ENCODE peak calls at places on chromosomes 11 and 22, in eight cellular contexts. One of them, this sample, is unnamed.

GRCh38 chr11:113647856-113648255 is 58.3 kb downstream of the TMPRSS5 start:
- DNase-seq in HFF-Myc: no peak
- DNase-seq in T-helper 9 cell: no peak
- DNase-seq in SK-N-DZ: no peak
- DNase-seq in activated CD4-positive, alpha-beta T cell treated with anti-CD3 and anti-CD28 coated beads for 48 hours: no peak
- DNase-seq in B cell: no peak
- DNase-seq in C1 segment of cervical spinal cord: no peak
- DNase-seq in ureter: no peak
- DNase-seq in this sample: no peak

GRCh38 chr11:47461876-47462275 is 12.9 kb upstream of the RAPSN start:
- DNase-seq in ureter: no peak
- DNase-seq in HFF-Myc: no peak
- DNase-seq in B cell: no peak
- DNase-seq in C1 segment of cervical spinal cord: no peak
- DNase-seq in T-helper 9 cell: no peak
- DNase-seq in SK-N-DZ: no peak
- DNase-seq in activated CD4-positive, alpha-beta T cell treated with anti-CD3 and anti-CD28 coated beads for 48 hours: no peak
- DNase-seq in this sample: no peak

GRCh38 chr11:130436171-130436570 is 7.8 kb upstream of the ADAMTS8 start:
- DNase-seq in T-helper 9 cell: no peak
- DNase-seq in C1 segment of cervical spinal cord: no peak
- DNase-seq in SK-N-DZ: no peak
- DNase-seq in HFF-Myc: no peak
- DNase-seq in ureter: no peak
- DNase-seq in activated CD4-positive, alpha-beta T cell treated with anti-CD3 and anti-CD28 coated beads for 48 hours: no peak
- DNase-seq in B cell: no peak
- DNase-seq in this sample: no peak

GRCh38 chr11:110134120-110134519 is 40.9 kb downstream of the ZC3H12C start:
- DNase-seq in HFF-Myc: no peak
- DNase-seq in B cell: no peak
- DNase-seq in ureter: no peak
- DNase-seq in activated CD4-positive, alpha-beta T cell treated with anti-CD3 and anti-CD28 coated beads for 48 hours: no peak
- DNase-seq in T-helper 9 cell: no peak
- DNase-seq in C1 segment of cervical spinal cord: no peak
- DNase-seq in SK-N-DZ: no peak
- DNase-seq in this sample: no peak

GRCh38 chr11:120521176-120521575 is 9.6 kb downstream of the GRIK4 start:
- DNase-seq in HFF-Myc: no peak
- DNase-seq in activated CD4-positive, alpha-beta T cell treated with anti-CD3 and anti-CD28 coated beads for 48 hours: no peak
- DNase-seq in ureter: no peak
- DNase-seq in SK-N-DZ: no peak
- DNase-seq in B cell: no peak
- DNase-seq in T-helper 9 cell: no peak
- DNase-seq in C1 segment of cervical spinal cord: no peak
- DNase-seq in this sample: no peak

GRCh38 chr22:44454113-44454769 is 43.8 kb downstream of the RTL6 start:
- DNase-seq in activated CD4-positive, alpha-beta T cell treated with anti-CD3 and anti-CD28 coated beads for 48 hours: no peak
- DNase-seq in C1 segment of cervical spinal cord: no peak
- DNase-seq in ureter: peak
- DNase-seq in HFF-Myc: no peak
- DNase-seq in SK-N-DZ: no peak
- DNase-seq in B cell: no peak
- DNase-seq in T-helper 9 cell: no peak
- DNase-seq in this sample: no peak

GRCh38 chr11:434496-434895 is 7.3 kb downstream of the ANO9 start:
- DNase-seq in HFF-Myc: no peak
- DNase-seq in ureter: no peak
- DNase-seq in B cell: no peak
- DNase-seq in activated CD4-positive, alpha-beta T cell treated with anti-CD3 and anti-CD28 coated beads for 48 hours: no peak
- DNase-seq in T-helper 9 cell: no peak
- DNase-seq in C1 segment of cervical spinal cord: no peak
- DNase-seq in SK-N-DZ: no peak
- DNase-seq in this sample: no peak

GRCh38 chr11:130121430-130121978 is 38.1 kb upstream of the ST14 start:
- DNase-seq in B cell: no peak
- DNase-seq in activated CD4-positive, alpha-beta T cell treated with anti-CD3 and anti-CD28 coated beads for 48 hours: peak
- DNase-seq in HFF-Myc: no peak
- DNase-seq in T-helper 9 cell: no peak
- DNase-seq in SK-N-DZ: no peak
- DNase-seq in ureter: no peak
- DNase-seq in C1 segment of cervical spinal cord: no peak
- DNase-seq in this sample: peak

GRCh38 chr22:42693763-42694683 is 26.6 kb downstream of the A4GALT start:
- DNase-seq in HFF-Myc: no peak
- DNase-seq in T-helper 9 cell: no peak
- DNase-seq in C1 segment of cervical spinal cord: no peak
- DNase-seq in activated CD4-positive, alpha-beta T cell treated with anti-CD3 and anti-CD28 coated beads for 48 hours: no peak
- DNase-seq in SK-N-DZ: no peak
- DNase-seq in ureter: no peak
- DNase-seq in B cell: no peak
- DNase-seq in this sample: no peak

GRCh38 chr11:86632499-86633269 is 39.7 kb downstream of the ME3 start:
- DNase-seq in HFF-Myc: peak
- DNase-seq in C1 segment of cervical spinal cord: no peak
- DNase-seq in T-helper 9 cell: no peak
- DNase-seq in ureter: no peak
- DNase-seq in B cell: no peak
- DNase-seq in activated CD4-positive, alpha-beta T cell treated with anti-CD3 and anti-CD28 coated beads for 48 hours: peak
- DNase-seq in SK-N-DZ: no peak
- DNase-seq in this sample: peak

GRCh38 chr11:113885897-113886296 is 10.5 kb upstream of the USP28 start:
- DNase-seq in C1 segment of cervical spinal cord: no peak
- DNase-seq in SK-N-DZ: no peak
- DNase-seq in ureter: no peak
- DNase-seq in B cell: no peak
- DNase-seq in activated CD4-positive, alpha-beta T cell treated with anti-CD3 and anti-CD28 coated beads for 48 hours: no peak
- DNase-seq in T-helper 9 cell: no peak
- DNase-seq in HFF-Myc: no peak
- DNase-seq in this sample: no peak

GRCh38 chr11:1257366-1257765 is 34.5 kb downstream of the MUC5B start:
- DNase-seq in B cell: no peak
- DNase-seq in HFF-Myc: no peak
- DNase-seq in C1 segment of cervical spinal cord: no peak
- DNase-seq in T-helper 9 cell: no peak
- DNase-seq in SK-N-DZ: no peak
- DNase-seq in ureter: no peak
- DNase-seq in activated CD4-positive, alpha-beta T cell treated with anti-CD3 and anti-CD28 coated beads for 48 hours: no peak
- DNase-seq in this sample: no peak

GRCh38 chr11:132410383-132410782 is 1040.0 kb downstream of the NTM start:
- DNase-seq in ureter: no peak
- DNase-seq in C1 segment of cervical spinal cord: no peak
- DNase-seq in B cell: no peak
- DNase-seq in HFF-Myc: no peak
- DNase-seq in T-helper 9 cell: no peak
- DNase-seq in SK-N-DZ: no peak
- DNase-seq in activated CD4-positive, alpha-beta T cell treated with anti-CD3 and anti-CD28 coated beads for 48 hours: no peak
- DNase-seq in this sample: no peak

GRCh38 chr11:6253196-6253595 is 6.4 kb upstream of the CCKBR start:
- DNase-seq in B cell: no peak
- DNase-seq in C1 segment of cervical spinal cord: no peak
- DNase-seq in activated CD4-positive, alpha-beta T cell treated with anti-CD3 and anti-CD28 coated beads for 48 hours: no peak
- DNase-seq in HFF-Myc: no peak
- DNase-seq in ureter: no peak
- DNase-seq in SK-N-DZ: no peak
- DNase-seq in T-helper 9 cell: no peak
- DNase-seq in this sample: no peak

GRCh38 chr11:107777094-107777493 is 65.2 kb upstream of the SLN start:
- DNase-seq in SK-N-DZ: no peak
- DNase-seq in ureter: no peak
- DNase-seq in activated CD4-positive, alpha-beta T cell treated with anti-CD3 and anti-CD28 coated beads for 48 hours: no peak
- DNase-seq in T-helper 9 cell: no peak
- DNase-seq in B cell: no peak
- DNase-seq in HFF-Myc: no peak
- DNase-seq in C1 segment of cervical spinal cord: no peak
- DNase-seq in this sample: no peak

GRCh38 chr11:16925495-16926065 is 88.6 kb downstream of the PLEKHA7 start:
- DNase-seq in T-helper 9 cell: no peak
- DNase-seq in SK-N-DZ: peak
- DNase-seq in ureter: no peak
- DNase-seq in C1 segment of cervical spinal cord: no peak
- DNase-seq in activated CD4-positive, alpha-beta T cell treated with anti-CD3 and anti-CD28 coated beads for 48 hours: peak
- DNase-seq in B cell: peak
- DNase-seq in HFF-Myc: no peak
- DNase-seq in this sample: no peak

GRCh38 chr22:46443850-46444389 is 93.5 kb downstream of the CELSR1 start:
- DNase-seq in ureter: no peak
- DNase-seq in B cell: no peak
- DNase-seq in T-helper 9 cell: no peak
- DNase-seq in HFF-Myc: no peak
- DNase-seq in SK-N-DZ: no peak
- DNase-seq in C1 segment of cervical spinal cord: no peak
- DNase-seq in activated CD4-positive, alpha-beta T cell treated with anti-CD3 and anti-CD28 coated beads for 48 hours: no peak
- DNase-seq in this sample: no peak

GRCh38 chr22:18987765-18988164 is 51.7 kb upstream of the PRODH start:
- DNase-seq in C1 segment of cervical spinal cord: no peak
- DNase-seq in B cell: no peak
- DNase-seq in ureter: no peak
- DNase-seq in T-helper 9 cell: no peak
- DNase-seq in SK-N-DZ: peak
- DNase-seq in activated CD4-positive, alpha-beta T cell treated with anti-CD3 and anti-CD28 coated beads for 48 hours: peak
- DNase-seq in HFF-Myc: no peak
- DNase-seq in this sample: no peak

GRCh38 chr11:66178183-66178582 is 90.3 kb upstream of the RAB1B start:
- DNase-seq in T-helper 9 cell: no peak
- DNase-seq in HFF-Myc: no peak
- DNase-seq in ureter: no peak
- DNase-seq in C1 segment of cervical spinal cord: no peak
- DNase-seq in B cell: no peak
- DNase-seq in SK-N-DZ: no peak
- DNase-seq in activated CD4-positive, alpha-beta T cell treated with anti-CD3 and anti-CD28 coated beads for 48 hours: no peak
- DNase-seq in this sample: no peak

GRCh38 chr11:10076458-10077141 is 217.4 kb downstream of the SBF2 start:
- DNase-seq in C1 segment of cervical spinal cord: no peak
- DNase-seq in B cell: peak
- DNase-seq in SK-N-DZ: no peak
- DNase-seq in ureter: peak
- DNase-seq in activated CD4-positive, alpha-beta T cell treated with anti-CD3 and anti-CD28 coated beads for 48 hours: peak
- DNase-seq in T-helper 9 cell: no peak
- DNase-seq in HFF-Myc: no peak
- DNase-seq in this sample: peak

GRCh38 chr11:14499178-14499559 is 442 bp downstream of the COPB1 start:
- DNase-seq in HFF-Myc: no peak
- DNase-seq in SK-N-DZ: no peak
- DNase-seq in T-helper 9 cell: peak
- DNase-seq in C1 segment of cervical spinal cord: no peak
- DNase-seq in B cell: no peak
- DNase-seq in ureter: peak
- DNase-seq in activated CD4-positive, alpha-beta T cell treated with anti-CD3 and anti-CD28 coated beads for 48 hours: peak
- DNase-seq in this sample: no peak

GRCh38 chr11:69967484-69967883 is 110.6 kb upstream of the ANO1 start:
- DNase-seq in ureter: no peak
- DNase-seq in SK-N-DZ: no peak
- DNase-seq in HFF-Myc: no peak
- DNase-seq in B cell: no peak
- DNase-seq in activated CD4-positive, alpha-beta T cell treated with anti-CD3 and anti-CD28 coated beads for 48 hours: no peak
- DNase-seq in C1 segment of cervical spinal cord: no peak
- DNase-seq in T-helper 9 cell: no peak
- DNase-seq in this sample: no peak

GRCh38 chr22:30541979-30542810 is 4.3 kb downstream of the SEC14L6 start:
- DNase-seq in B cell: no peak
- DNase-seq in T-helper 9 cell: no peak
- DNase-seq in HFF-Myc: no peak
- DNase-seq in C1 segment of cervical spinal cord: no peak
- DNase-seq in ureter: no peak
- DNase-seq in activated CD4-positive, alpha-beta T cell treated with anti-CD3 and anti-CD28 coated beads for 48 hours: no peak
- DNase-seq in SK-N-DZ: no peak
- DNase-seq in this sample: no peak

GRCh38 chr11:70782401-70782913 is 384.1 kb downstream of the CTTN start:
- DNase-seq in activated CD4-positive, alpha-beta T cell treated with anti-CD3 and anti-CD28 coated beads for 48 hours: no peak
- DNase-seq in T-helper 9 cell: no peak
- DNase-seq in C1 segment of cervical spinal cord: no peak
- DNase-seq in ureter: no peak
- DNase-seq in SK-N-DZ: no peak
- DNase-seq in HFF-Myc: no peak
- DNase-seq in B cell: no peak
- DNase-seq in this sample: no peak

GRCh38 chr11:47179655-47179991 is 2.9 kb upstream of the ARFGAP2 start:
- DNase-seq in activated CD4-positive, alpha-beta T cell treated with anti-CD3 and anti-CD28 coated beads for 48 hours: peak
- DNase-seq in T-helper 9 cell: no peak
- DNase-seq in B cell: peak
- DNase-seq in HFF-Myc: no peak
- DNase-seq in C1 segment of cervical spinal cord: no peak
- DNase-seq in ureter: no peak
- DNase-seq in SK-N-DZ: peak
- DNase-seq in this sample: no peak

GRCh38 chr11:73240190-73240781 is 22.2 kb downstream of the P2RY2 start:
- DNase-seq in activated CD4-positive, alpha-beta T cell treated with anti-CD3 and anti-CD28 coated beads for 48 hours: no peak
- DNase-seq in HFF-Myc: no peak
- DNase-seq in C1 segment of cervical spinal cord: no peak
- DNase-seq in SK-N-DZ: no peak
- DNase-seq in ureter: no peak
- DNase-seq in B cell: no peak
- DNase-seq in T-helper 9 cell: no peak
- DNase-seq in this sample: no peak

GRCh38 chr11:19713221-19714092 is 820 bp downstream of the NAV2 start:
- DNase-seq in T-helper 9 cell: no peak
- DNase-seq in activated CD4-positive, alpha-beta T cell treated with anti-CD3 and anti-CD28 coated beads for 48 hours: peak
- DNase-seq in ureter: no peak
- DNase-seq in HFF-Myc: no peak
- DNase-seq in C1 segment of cervical spinal cord: no peak
- DNase-seq in SK-N-DZ: no peak
- DNase-seq in B cell: no peak
- DNase-seq in this sample: no peak

GRCh38 chr22:41048791-41049717 is 43.3 kb upstream of the EP300 start:
- DNase-seq in C1 segment of cervical spinal cord: no peak
- DNase-seq in B cell: no peak
- DNase-seq in T-helper 9 cell: no peak
- DNase-seq in ureter: peak
- DNase-seq in SK-N-DZ: peak
- DNase-seq in HFF-Myc: peak
- DNase-seq in activated CD4-positive, alpha-beta T cell treated with anti-CD3 and anti-CD28 coated beads for 48 hours: no peak
- DNase-seq in this sample: peak

GRCh38 chr11:121892131-121892681 is 223.8 kb downstream of the BLID start:
- DNase-seq in C1 segment of cervical spinal cord: no peak
- DNase-seq in SK-N-DZ: no peak
- DNase-seq in activated CD4-positive, alpha-beta T cell treated with anti-CD3 and anti-CD28 coated beads for 48 hours: no peak
- DNase-seq in HFF-Myc: no peak
- DNase-seq in B cell: no peak
- DNase-seq in ureter: no peak
- DNase-seq in T-helper 9 cell: no peak
- DNase-seq in this sample: no peak

GRCh38 chr11:2687782-2688191 is 12.0 kb downstream of the KCNQ1OT1 start:
- DNase-seq in B cell: no peak
- DNase-seq in HFF-Myc: no peak
- DNase-seq in T-helper 9 cell: no peak
- DNase-seq in ureter: no peak
- DNase-seq in C1 segment of cervical spinal cord: no peak
- DNase-seq in SK-N-DZ: no peak
- DNase-seq in activated CD4-positive, alpha-beta T cell treated with anti-CD3 and anti-CD28 coated beads for 48 hours: no peak
- DNase-seq in this sample: no peak

GRCh38 chr11:975824-976223 is 50.2 kb downstream of the AP2A2 start:
- DNase-seq in SK-N-DZ: no peak
- DNase-seq in ureter: no peak
- DNase-seq in C1 segment of cervical spinal cord: no peak
- DNase-seq in activated CD4-positive, alpha-beta T cell treated with anti-CD3 and anti-CD28 coated beads for 48 hours: peak
- DNase-seq in B cell: no peak
- DNase-seq in HFF-Myc: no peak
- DNase-seq in T-helper 9 cell: no peak
- DNase-seq in this sample: peak

GRCh38 chr22:48980918-48981317 is 846.8 kb downstream of the BRD1 start:
- DNase-seq in B cell: no peak
- DNase-seq in SK-N-DZ: no peak
- DNase-seq in HFF-Myc: no peak
- DNase-seq in T-helper 9 cell: no peak
- DNase-seq in activated CD4-positive, alpha-beta T cell treated with anti-CD3 and anti-CD28 coated beads for 48 hours: no peak
- DNase-seq in C1 segment of cervical spinal cord: no peak
- DNase-seq in ureter: no peak
- DNase-seq in this sample: no peak

GRCh38 chr11:86800076-86800955 is at the start of gene PRSS23:
- DNase-seq in ureter: no peak
- DNase-seq in T-helper 9 cell: no peak
- DNase-seq in C1 segment of cervical spinal cord: no peak
- DNase-seq in activated CD4-positive, alpha-beta T cell treated with anti-CD3 and anti-CD28 coated beads for 48 hours: peak
- DNase-seq in SK-N-DZ: peak
- DNase-seq in HFF-Myc: no peak
- DNase-seq in B cell: no peak
- DNase-seq in this sample: peak

This sample was measured in fibroblast of the conjunctiva.